ENCODE peak calls at places on chromosomes 5 and 9, in eight cellular contexts. One of them, this sample, is unnamed.

GRCh38 chr5:111707624-111708165 is 49.3 kb downstream of the NREP start:
- DNase-seq in breast epithelium: no peak
- DNase-seq in GM20000: no peak
- DNase-seq in mucosa of descending colon: no peak
- DNase-seq in nephron progenitor cell: no peak
- DNase-seq in CD4-positive, alpha-beta T cell: no peak
- DNase-seq in A673: no peak
- DNase-seq in heart right ventricle: no peak
- DNase-seq in this sample: no peak

GRCh38 chr9:21084242-21084850 is 6.6 kb upstream of the IFNB1 start:
- DNase-seq in nephron progenitor cell: no peak
- DNase-seq in breast epithelium: no peak
- DNase-seq in A673: no peak
- DNase-seq in GM20000: no peak
- DNase-seq in heart right ventricle: no peak
- DNase-seq in mucosa of descending colon: no peak
- DNase-seq in CD4-positive, alpha-beta T cell: no peak
- DNase-seq in this sample: no peak

GRCh38 chr5:126435714-126436113 is 12.5 kb downstream of the GRAMD2B start:
- DNase-seq in breast epithelium: no peak
- DNase-seq in CD4-positive, alpha-beta T cell: no peak
- DNase-seq in GM20000: no peak
- DNase-seq in nephron progenitor cell: no peak
- DNase-seq in mucosa of descending colon: no peak
- DNase-seq in A673: no peak
- DNase-seq in heart right ventricle: no peak
- DNase-seq in this sample: no peak

GRCh38 chr5:126513703-126514102 is 81.3 kb downstream of the ALDH7A1 start:
- DNase-seq in CD4-positive, alpha-beta T cell: no peak
- DNase-seq in nephron progenitor cell: no peak
- DNase-seq in GM20000: no peak
- DNase-seq in breast epithelium: no peak
- DNase-seq in A673: no peak
- DNase-seq in mucosa of descending colon: no peak
- DNase-seq in heart right ventricle: no peak
- DNase-seq in this sample: no peak

GRCh38 chr5:36666304-36666703 is 59.9 kb downstream of the SLC1A3 start:
- DNase-seq in heart right ventricle: no peak
- DNase-seq in nephron progenitor cell: no peak
- DNase-seq in breast epithelium: no peak
- DNase-seq in GM20000: no peak
- DNase-seq in CD4-positive, alpha-beta T cell: no peak
- DNase-seq in A673: no peak
- DNase-seq in mucosa of descending colon: no peak
- DNase-seq in this sample: no peak

GRCh38 chr9:34612788-34613390 is 992 bp upstream of the RPP25L start:
- DNase-seq in mucosa of descending colon: peak
- DNase-seq in nephron progenitor cell: peak
- DNase-seq in GM20000: peak
- DNase-seq in CD4-positive, alpha-beta T cell: peak
- DNase-seq in A673: peak
- DNase-seq in heart right ventricle: peak
- DNase-seq in breast epithelium: peak
- DNase-seq in this sample: peak

GRCh38 chr9:80062581-80062980 is 490.8 kb downstream of the TLE4 start:
- DNase-seq in A673: no peak
- DNase-seq in mucosa of descending colon: no peak
- DNase-seq in nephron progenitor cell: no peak
- DNase-seq in heart right ventricle: no peak
- DNase-seq in breast epithelium: no peak
- DNase-seq in CD4-positive, alpha-beta T cell: no peak
- DNase-seq in GM20000: no peak
- DNase-seq in this sample: no peak

GRCh38 chr5:160467555-160468418 is 46.1 kb downstream of the PTTG1 start:
- DNase-seq in GM20000: peak
- DNase-seq in mucosa of descending colon: peak
- DNase-seq in heart right ventricle: peak
- DNase-seq in nephron progenitor cell: peak
- DNase-seq in CD4-positive, alpha-beta T cell: peak
- DNase-seq in A673: peak
- DNase-seq in breast epithelium: no peak
- DNase-seq in this sample: peak

GRCh38 chr5:112006721-112007120 is 249.7 kb upstream of the NREP start:
- DNase-seq in mucosa of descending colon: no peak
- DNase-seq in breast epithelium: no peak
- DNase-seq in nephron progenitor cell: no peak
- DNase-seq in A673: peak
- DNase-seq in heart right ventricle: no peak
- DNase-seq in CD4-positive, alpha-beta T cell: no peak
- DNase-seq in GM20000: no peak
- DNase-seq in this sample: no peak

GRCh38 chr9:93060746-93061259 is 2.3 kb downstream of the SUSD3 start:
- DNase-seq in mucosa of descending colon: no peak
- DNase-seq in breast epithelium: no peak
- DNase-seq in GM20000: no peak
- DNase-seq in A673: no peak
- DNase-seq in CD4-positive, alpha-beta T cell: no peak
- DNase-seq in heart right ventricle: no peak
- DNase-seq in nephron progenitor cell: no peak
- DNase-seq in this sample: no peak

GRCh38 chr9:95370064-95370463 is 52.6 kb upstream of the FANCC start:
- DNase-seq in mucosa of descending colon: no peak
- DNase-seq in GM20000: no peak
- DNase-seq in A673: no peak
- DNase-seq in nephron progenitor cell: no peak
- DNase-seq in CD4-positive, alpha-beta T cell: no peak
- DNase-seq in breast epithelium: no peak
- DNase-seq in heart right ventricle: no peak
- DNase-seq in this sample: no peak

GRCh38 chr5:169122951-169123350 is 178.0 kb downstream of the SLIT3 start:
- DNase-seq in GM20000: no peak
- DNase-seq in breast epithelium: no peak
- DNase-seq in mucosa of descending colon: no peak
- DNase-seq in CD4-positive, alpha-beta T cell: no peak
- DNase-seq in nephron progenitor cell: no peak
- DNase-seq in A673: no peak
- DNase-seq in heart right ventricle: no peak
- DNase-seq in this sample: no peak

GRCh38 chr9:25975667-25976066 is 297.4 kb upstream of the TUSC1 start:
- DNase-seq in CD4-positive, alpha-beta T cell: no peak
- DNase-seq in breast epithelium: no peak
- DNase-seq in A673: no peak
- DNase-seq in GM20000: no peak
- DNase-seq in mucosa of descending colon: no peak
- DNase-seq in nephron progenitor cell: no peak
- DNase-seq in heart right ventricle: no peak
- DNase-seq in this sample: no peak

GRCh38 chr5:157290981-157291711 is 25.2 kb downstream of the CYFIP2 start:
- DNase-seq in heart right ventricle: no peak
- DNase-seq in CD4-positive, alpha-beta T cell: no peak
- DNase-seq in nephron progenitor cell: no peak
- DNase-seq in GM20000: peak
- DNase-seq in breast epithelium: no peak
- DNase-seq in mucosa of descending colon: peak
- DNase-seq in A673: no peak
- DNase-seq in this sample: no peak

GRCh38 chr5:154782326-154782725 is 27.1 kb downstream of the LARP1 start:
- DNase-seq in CD4-positive, alpha-beta T cell: no peak
- DNase-seq in nephron progenitor cell: no peak
- DNase-seq in A673: no peak
- DNase-seq in heart right ventricle: peak
- DNase-seq in GM20000: no peak
- DNase-seq in breast epithelium: no peak
- DNase-seq in mucosa of descending colon: no peak
- DNase-seq in this sample: no peak

DNA sequence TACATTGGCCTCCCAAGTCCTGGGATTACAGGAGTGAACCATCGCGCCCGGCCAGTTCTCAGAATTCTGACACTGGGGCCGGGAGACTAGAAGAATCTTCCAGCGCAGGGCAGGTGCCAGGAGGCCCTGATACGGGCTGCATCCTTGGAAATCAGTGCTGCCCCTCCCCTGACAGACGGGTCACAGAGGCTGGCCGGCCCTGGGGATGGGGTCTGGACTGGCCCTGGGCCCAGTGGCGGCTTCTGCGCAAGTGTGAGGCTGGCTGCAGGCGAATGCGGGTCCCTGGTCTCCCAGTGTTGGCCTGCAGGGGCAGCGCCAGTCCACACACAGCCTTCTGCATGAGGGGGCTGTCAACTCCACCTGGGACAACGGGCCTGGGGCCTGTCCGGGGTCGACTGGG is 831 bp upstream of the TBC1D9B start:
- DNase-seq in mucosa of descending colon: peak
- DNase-seq in heart right ventricle: no peak
- DNase-seq in nephron progenitor cell: peak
- DNase-seq in GM20000: no peak
- DNase-seq in breast epithelium: no peak
- DNase-seq in A673: no peak
- DNase-seq in CD4-positive, alpha-beta T cell: no peak
- DNase-seq in this sample: peak
- TF ChIP-seq CTCF in mucosa of descending colon: no peak
- TF ChIP-seq CTCF in heart right ventricle: no peak
- TF ChIP-seq CTCF in nephron progenitor cell: peak
- TF ChIP-seq CTCF in GM20000: no peak
- TF ChIP-seq CTCF in breast epithelium: no peak
- TF ChIP-seq CTCF in A673: peak
- TF ChIP-seq CTCF in CD4-positive, alpha-beta T cell: no peak
- TF ChIP-seq CTCF in this sample: peak

GRCh38 chr5:159393854-159394274 is 63.6 kb upstream of the IL12B start:
- DNase-seq in breast epithelium: no peak
- DNase-seq in nephron progenitor cell: no peak
- DNase-seq in A673: no peak
- DNase-seq in mucosa of descending colon: no peak
- DNase-seq in GM20000: no peak
- DNase-seq in CD4-positive, alpha-beta T cell: no peak
- DNase-seq in heart right ventricle: no peak
- DNase-seq in this sample: no peak
- TF ChIP-seq CTCF in breast epithelium: no peak
- TF ChIP-seq CTCF in nephron progenitor cell: no peak
- TF ChIP-seq CTCF in A673: no peak
- TF ChIP-seq CTCF in mucosa of descending colon: no peak
- TF ChIP-seq CTCF in GM20000: no peak
- TF ChIP-seq CTCF in CD4-positive, alpha-beta T cell: no peak
- TF ChIP-seq CTCF in heart right ventricle: no peak
- TF ChIP-seq CTCF in this sample: no peak

GRCh38 chr5:14258840-14259239 is 115.7 kb downstream of the TRIO start:
- DNase-seq in nephron progenitor cell: peak
- DNase-seq in GM20000: no peak
- DNase-seq in heart right ventricle: no peak
- DNase-seq in mucosa of descending colon: no peak
- DNase-seq in A673: no peak
- DNase-seq in breast epithelium: no peak
- DNase-seq in CD4-positive, alpha-beta T cell: no peak
- DNase-seq in this sample: peak
- TF ChIP-seq CTCF in nephron progenitor cell: no peak
- TF ChIP-seq CTCF in GM20000: no peak
- TF ChIP-seq CTCF in heart right ventricle: no peak
- TF ChIP-seq CTCF in mucosa of descending colon: no peak
- TF ChIP-seq CTCF in A673: no peak
- TF ChIP-seq CTCF in breast epithelium: no peak
- TF ChIP-seq CTCF in CD4-positive, alpha-beta T cell: no peak
- TF ChIP-seq CTCF in this sample: no peak

GRCh38 chr5:139251281-139251687 is 42.3 kb upstream of the MATR3 start:
- DNase-seq in breast epithelium: no peak
- DNase-seq in CD4-positive, alpha-beta T cell: no peak
- DNase-seq in heart right ventricle: no peak
- DNase-seq in nephron progenitor cell: no peak
- DNase-seq in A673: no peak
- DNase-seq in mucosa of descending colon: no peak
- DNase-seq in GM20000: peak
- DNase-seq in this sample: no peak
- TF ChIP-seq CTCF in breast epithelium: no peak
- TF ChIP-seq CTCF in CD4-positive, alpha-beta T cell: peak
- TF ChIP-seq CTCF in heart right ventricle: peak
- TF ChIP-seq CTCF in nephron progenitor cell: no peak
- TF ChIP-seq CTCF in A673: peak
- TF ChIP-seq CTCF in mucosa of descending colon: peak
- TF ChIP-seq CTCF in GM20000: peak
- TF ChIP-seq CTCF in this sample: no peak

GRCh38 chr5:173010547-173011464 is 27.2 kb downstream of the ATP6V0E1 start:
- DNase-seq in breast epithelium: peak
- DNase-seq in GM20000: no peak
- DNase-seq in CD4-positive, alpha-beta T cell: no peak
- DNase-seq in nephron progenitor cell: peak
- DNase-seq in mucosa of descending colon: peak
- DNase-seq in heart right ventricle: peak
- DNase-seq in A673: no peak
- DNase-seq in this sample: peak
- TF ChIP-seq CTCF in breast epithelium: peak
- TF ChIP-seq CTCF in GM20000: no peak
- TF ChIP-seq CTCF in CD4-positive, alpha-beta T cell: no peak
- TF ChIP-seq CTCF in nephron progenitor cell: peak
- TF ChIP-seq CTCF in mucosa of descending colon: no peak
- TF ChIP-seq CTCF in heart right ventricle: peak
- TF ChIP-seq CTCF in A673: no peak
- TF ChIP-seq CTCF in this sample: no peak

DNA sequence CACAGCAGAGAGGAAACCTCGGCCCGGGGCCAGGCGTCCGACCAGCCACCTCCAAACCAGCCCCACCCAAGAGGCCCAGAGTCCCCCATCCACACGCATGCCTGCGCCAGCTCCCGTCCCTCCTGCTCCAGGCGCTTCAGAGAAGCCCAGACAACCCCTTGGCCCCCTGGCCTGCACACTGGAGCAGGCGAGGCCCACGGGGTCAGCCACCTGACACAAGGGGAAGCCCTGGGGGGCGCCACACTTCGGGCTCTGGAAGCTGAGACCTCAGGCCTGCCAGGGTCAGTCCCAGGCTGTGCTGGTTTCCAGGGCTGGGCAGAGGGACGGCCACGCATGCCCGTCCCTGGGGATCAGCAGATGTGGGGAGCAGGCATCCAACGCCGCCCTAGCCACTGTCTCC is 6.2 kb downstream of the DNLZ start:
- DNase-seq in mucosa of descending colon: no peak
- DNase-seq in GM20000: no peak
- DNase-seq in A673: no peak
- DNase-seq in nephron progenitor cell: no peak
- DNase-seq in CD4-positive, alpha-beta T cell: no peak
- DNase-seq in heart right ventricle: no peak
- DNase-seq in breast epithelium: no peak
- DNase-seq in this sample: no peak
- TF ChIP-seq CTCF in mucosa of descending colon: no peak
- TF ChIP-seq CTCF in GM20000: no peak
- TF ChIP-seq CTCF in A673: no peak
- TF ChIP-seq CTCF in nephron progenitor cell: no peak
- TF ChIP-seq CTCF in CD4-positive, alpha-beta T cell: no peak
- TF ChIP-seq CTCF in heart right ventricle: no peak
- TF ChIP-seq CTCF in breast epithelium: no peak
- TF ChIP-seq CTCF in this sample: no peak

DNA sequence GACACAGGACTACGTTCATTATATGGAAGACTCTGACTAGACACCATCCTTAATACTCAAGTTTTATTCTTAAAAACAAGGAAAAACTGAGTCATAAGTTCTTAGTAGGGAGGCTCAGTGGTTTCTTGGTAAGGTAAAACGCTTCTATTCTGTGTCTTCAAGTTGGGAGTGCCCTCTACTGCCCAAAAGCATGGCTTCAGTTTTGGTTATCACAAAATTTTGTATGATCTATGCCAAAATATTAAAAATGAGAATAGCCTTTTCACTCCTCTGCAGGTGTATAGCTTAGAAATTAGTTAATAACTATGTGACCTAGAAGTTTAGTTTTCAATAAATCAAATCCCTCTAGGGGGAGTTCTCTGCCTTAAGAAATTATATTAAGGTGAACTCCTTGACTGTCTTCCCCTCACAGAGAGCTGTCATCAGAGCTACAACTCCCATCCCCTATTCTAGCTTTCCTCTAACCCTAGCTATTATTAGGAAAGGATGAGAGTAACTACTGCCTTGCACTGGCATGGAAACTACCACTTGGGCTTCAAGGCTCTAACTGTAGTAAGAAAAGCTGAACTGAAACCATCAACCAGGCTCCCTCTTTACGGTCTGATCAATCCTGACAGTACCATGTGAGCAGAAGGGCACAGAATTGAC is 189.7 kb downstream of the GNAQ start:
- DNase-seq in mucosa of descending colon: no peak
- DNase-seq in A673: no peak
- DNase-seq in nephron progenitor cell: no peak
- DNase-seq in GM20000: no peak
- DNase-seq in CD4-positive, alpha-beta T cell: no peak
- DNase-seq in heart right ventricle: no peak
- DNase-seq in breast epithelium: no peak
- DNase-seq in this sample: no peak
- TF ChIP-seq CTCF in mucosa of descending colon: no peak
- TF ChIP-seq CTCF in A673: peak
- TF ChIP-seq CTCF in nephron progenitor cell: no peak
- TF ChIP-seq CTCF in GM20000: no peak
- TF ChIP-seq CTCF in CD4-positive, alpha-beta T cell: peak
- TF ChIP-seq CTCF in heart right ventricle: peak
- TF ChIP-seq CTCF in breast epithelium: no peak
- TF ChIP-seq CTCF in this sample: no peak

This sample was measured in endothelial cell.